ENCODE peak calls at places on chromosomes 16 and 17, in ten cellular contexts. L, T, F, U, E, D, C, W, X and M are unnamed samples.

GRCh38 chr16:67249178-67249759 is 490 bp downstream of the SLC9A5 start:
- DNase-seq in L (no peak), T (no peak), F (no peak), U (no peak), E (no peak), D (no peak), C (no peak), W (no peak), X (no peak), M (no peak)

GRCh38 chr16:3413730-3414379 is 12.8 kb downstream of the ZNF174 start:
- DNase-seq in L (no peak), T (no peak), F (no peak), U (no peak), E (no peak), D (no peak), C (no peak), W (no peak), X (no peak), M (no peak)

GRCh38 chr16:55494994-55495421 is 13.9 kb upstream of the LPCAT2 start:
- DNase-seq in L (no peak), T (no peak), F (no peak), U (peak; percentile 94), E (peak; percentile 61), D (peak; percentile 86), C (no peak), W (peak; percentile 70), X (peak; percentile 62), M (peak; percentile 52)

GRCh38 chr16:86888240-86889044 is 310.1 kb downstream of the FOXL1 start:
- DNase-seq in L (no peak), T (no peak), F (no peak), U (no peak), E (no peak), D (no peak), C (no peak), W (no peak), X (no peak), M (no peak)

GRCh38 chr16:69839240-69839688 is 77.1 kb downstream of the WWP2 start:
- DNase-seq in L (no peak), T (no peak), F (no peak), U (no peak), E (peak; percentile 82), D (no peak), C (no peak), W (no peak), X (no peak), M (no peak)

GRCh38 chr17:27240802-27241155 is 53.1 kb upstream of the WSB1 start:
- DNase-seq in L (no peak), T (no peak), F (no peak), U (no peak), E (no peak), D (no peak), C (no peak), W (peak; percentile 51), X (no peak), M (no peak)

GRCh38 chr16:53745126-53745525 is 41.2 kb downstream of the FTO start:
- DNase-seq in L (no peak), T (no peak), F (no peak), U (no peak), E (no peak), D (peak; percentile 60), C (no peak), W (no peak), X (no peak), M (no peak)

GRCh38 chr16:84096447-84097005 is 20.2 kb downstream of the MBTPS1 start:
- DNase-seq in L (peak; percentile 13), T (peak; percentile 72), F (no peak), U (no peak), E (peak; percentile 25), D (no peak), C (no peak), W (no peak), X (no peak), M (no peak)